ENCODE peak calls at places on chromosome 22, in ten cellular contexts. G is lung, S is Calu3, E is pancreas, X is endodermal cell, A is GM13976, T is Panc1, Q is left ventricle myocardium inferior, P is D721Med, L is upper lobe of right lung. M is an unnamed sample.

GRCh38 chr22:41446639-41447434 is at the start of gene TOB2:
- DNase-seq in G (peak), S (peak), E (peak), X (peak), A (peak), T (peak), Q (peak), P (no peak), L (peak), M (peak)

GRCh38 chr22:33397381-33397907 is 339.3 kb upstream of the SYN3 start:
- DNase-seq in G (no peak), S (no peak), E (no peak), X (no peak), A (no peak), T (no peak), Q (no peak), P (no peak), L (no peak), M (no peak)

GRCh38 chr22:41857160-41857859 is 24.4 kb downstream of the SREBF2 start:
- DNase-seq in G (no peak), S (peak), E (no peak), X (peak), A (peak), T (peak), Q (no peak), P (no peak), L (no peak), M (peak)

GRCh38 chr22:17281026-17281809 is 62.0 kb upstream of the ADA2 start:
- DNase-seq in G (peak), S (no peak), E (no peak), X (peak), A (no peak), T (no peak), Q (no peak), P (no peak), L (no peak), M (no peak)

GRCh38 chr22:19887251-19887985 is 32.7 kb upstream of the GNB1L start:
- DNase-seq in G (no peak), S (no peak), E (no peak), X (peak), A (no peak), T (no peak), Q (peak), P (no peak), L (no peak), M (no peak)

GRCh38 chr22:19368876-19369275 is 62.7 kb downstream of the HIRA start:
- DNase-seq in G (no peak), S (no peak), E (no peak), X (no peak), A (no peak), T (no peak), Q (no peak), P (no peak), L (peak), M (no peak)

GRCh38 chr22:20656516-20656901 is 117.4 kb upstream of the SERPIND1 start:
- DNase-seq in G (no peak), S (no peak), E (no peak), X (peak), A (no peak), T (no peak), Q (no peak), P (no peak), L (no peak), M (no peak)

GRCh38 chr22:42947211-42947990 is 67.5 kb downstream of the PACSIN2 start:
- DNase-seq in G (no peak), S (peak), E (peak), X (no peak), A (no peak), T (no peak), Q (peak), P (no peak), L (no peak), M (no peak)

GRCh38 chr22:32144875-32145274 is 14.2 kb downstream of the C22orf42 start:
- DNase-seq in G (no peak), S (no peak), E (no peak), X (no peak), A (no peak), T (no peak), Q (no peak), P (no peak), L (no peak), M (no peak)

GRCh38 chr22:19723165-19723989 is at the start of gene GP1BB:
- DNase-seq in G (no peak), S (peak), E (peak), X (peak), A (peak), T (no peak), Q (peak), P (no peak), L (no peak), M (no peak)

GRCh38 chr22:24200616-24201212 is 19.4 kb downstream of the SUSD2 start:
- DNase-seq in G (no peak), S (peak), E (no peak), X (no peak), A (no peak), T (no peak), Q (no peak), P (no peak), L (no peak), M (peak)

GRCh38 chr22:50107529-50107928 is 17.7 kb downstream of the MOV10L1 start:
- DNase-seq in G (no peak), S (no peak), E (no peak), X (no peak), A (no peak), T (no peak), Q (no peak), P (no peak), L (no peak), M (no peak)

GRCh38 chr22:40419718-40420117 is 49.3 kb downstream of the SGSM3 start:
- DNase-seq in G (no peak), S (no peak), E (no peak), X (no peak), A (no peak), T (no peak), Q (peak), P (no peak), L (no peak), M (no peak)

GRCh38 chr22:33005476-33005875 is 52.7 kb downstream of the SYN3 start:
- DNase-seq in G (no peak), S (no peak), E (no peak), X (no peak), A (no peak), T (no peak), Q (no peak), P (no peak), L (no peak), M (no peak)

GRCh38 chr22:21682385-21683175 is 16.8 kb downstream of the PPIL2 start:
- DNase-seq in G (no peak), S (no peak), E (peak), X (peak), A (no peak), T (no peak), Q (no peak), P (no peak), L (no peak), M (no peak)

GRCh38 chr22:24683671-24684070 is 80.7 kb downstream of the GGT1 start:
- DNase-seq in G (no peak), S (no peak), E (no peak), X (no peak), A (no peak), T (no peak), Q (no peak), P (no peak), L (no peak), M (peak)

GRCh38 chr22:33654173-33654890 is 265.9 kb downstream of the LARGE1 start:
- DNase-seq in G (no peak), S (no peak), E (no peak), X (peak), A (no peak), T (no peak), Q (no peak), P (no peak), L (no peak), M (no peak)

GRCh38 chr22:20619042-20619892 is 111.9 kb downstream of the MED15 start:
- DNase-seq in G (no peak), S (no peak), E (no peak), X (no peak), A (no peak), T (no peak), Q (no peak), P (no peak), L (no peak), M (no peak)

GRCh38 chr22:30743257-30744020 is 48.8 kb downstream of the OSBP2 start:
- DNase-seq in G (no peak), S (no peak), E (no peak), X (no peak), A (no peak), T (no peak), Q (no peak), P (no peak), L (no peak), M (no peak)

GRCh38 chr22:30647536-30647935 is 12.0 kb downstream of the SLC35E4 start:
- DNase-seq in G (no peak), S (no peak), E (no peak), X (no peak), A (no peak), T (no peak), Q (no peak), P (no peak), L (no peak), M (no peak)

GRCh38 chr22:28146401-28147304 is 227.6 kb upstream of the PITPNB start:
- DNase-seq in G (no peak), S (no peak), E (no peak), X (no peak), A (no peak), T (no peak), Q (no peak), P (no peak), L (no peak), M (no peak)

DNA sequence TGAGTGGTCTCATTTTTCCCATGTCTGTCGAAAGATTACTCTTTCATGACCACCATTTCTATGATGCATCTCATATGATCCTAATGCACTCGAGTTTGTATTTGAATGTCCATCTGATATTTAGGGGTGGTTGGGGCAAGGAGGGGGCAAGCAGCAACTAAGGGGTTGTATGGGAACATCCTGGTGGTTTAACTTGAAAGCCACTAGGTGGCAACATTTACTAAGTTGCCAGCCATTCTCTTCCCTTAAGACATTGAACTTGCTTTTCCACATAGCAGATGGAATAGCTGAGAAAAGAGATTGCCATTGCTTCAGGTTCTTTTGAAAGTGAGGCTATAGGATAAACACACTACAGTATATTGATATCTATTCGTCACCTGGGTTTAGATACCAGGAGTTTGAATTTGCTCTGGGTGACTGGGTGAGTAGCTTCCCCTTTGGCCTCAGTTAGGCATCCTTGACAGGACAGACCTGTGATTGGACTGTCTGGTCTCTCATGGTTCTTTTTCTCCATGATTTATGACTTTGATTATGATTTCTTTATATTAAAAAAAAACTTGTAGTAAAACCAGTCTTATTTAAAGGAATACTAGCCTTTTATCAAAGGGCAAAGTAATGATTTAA is 32.4 kb downstream of the NF2 start:
- DNase-seq in G (no peak), S (peak), E (no peak), X (no peak), A (peak), T (no peak), Q (no peak), P (no peak), L (no peak), M (peak)
- TF ChIP-seq CTCF in G (peak), S (peak), E (peak), X (peak), A (peak), T (peak), Q (peak), P (peak), L (peak), M (peak)

DNA sequence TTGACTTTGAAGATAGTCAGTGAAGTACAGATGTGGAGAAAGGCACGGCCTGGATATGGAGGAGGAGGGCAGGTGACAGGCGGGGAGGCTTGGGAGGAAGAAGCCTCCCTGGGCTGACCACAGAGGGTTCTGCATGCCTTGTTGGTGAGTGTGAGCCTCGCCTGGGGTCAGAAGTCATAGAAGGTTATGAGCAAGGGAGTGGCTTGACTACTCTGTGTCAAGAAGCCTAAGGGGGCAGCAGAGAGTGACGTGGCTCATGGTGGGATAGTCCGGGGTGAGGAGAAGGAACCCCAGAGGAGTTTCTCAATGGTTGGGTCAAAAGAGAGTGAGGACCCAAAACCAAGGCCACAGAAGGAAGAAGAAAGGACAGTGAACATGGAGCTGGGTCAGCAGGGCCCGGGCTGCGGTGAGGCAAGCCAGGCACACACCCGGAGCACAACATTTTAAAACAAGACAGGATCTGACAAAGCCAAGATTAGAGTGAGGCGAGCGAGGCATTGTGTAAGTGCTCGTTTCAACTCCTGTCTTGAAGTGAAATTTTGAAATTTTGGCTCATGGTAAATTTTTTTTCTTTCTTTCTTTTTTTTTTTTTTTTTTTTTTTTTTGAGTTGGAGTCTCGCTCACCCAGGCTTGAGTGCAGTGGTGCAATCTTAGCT is 31.9 kb downstream of the PDGFB start:
- DNase-seq in G (no peak), S (peak), E (no peak), X (peak), A (peak), T (peak), Q (no peak), P (no peak), L (peak), M (peak)
- TF ChIP-seq CTCF in G (no peak), S (no peak), E (no peak), X (peak), A (no peak), T (no peak), Q (no peak), P (no peak), L (no peak), M (peak)

GRCh38 chr22:39309364-39309861 is 10.0 kb downstream of the RPL3 start:
- DNase-seq in G (no peak), S (peak), E (no peak), X (peak), A (no peak), T (no peak), Q (no peak), P (no peak), L (no peak), M (no peak)
- TF ChIP-seq CTCF in G (no peak), S (peak), E (no peak), X (peak), A (no peak), T (peak), Q (no peak), P (peak), L (no peak), M (peak)

GRCh38 chr22:29553391-29554224 is at the start of gene THOC5:
- DNase-seq in G (peak), S (peak), E (peak), X (peak), A (peak), T (peak), Q (peak), P (peak), L (peak), M (peak)
- TF ChIP-seq CTCF in G (peak), S (peak), E (peak), X (peak), A (peak), T (peak), Q (peak), P (peak), L (peak), M (peak)

GRCh38 chr22:48968201-48968959 is 859.3 kb downstream of the BRD1 start:
- DNase-seq in G (peak), S (no peak), E (peak), X (peak), A (no peak), T (no peak), Q (peak), P (no peak), L (peak), M (no peak)
- TF ChIP-seq CTCF in G (no peak), S (no peak), E (peak), X (peak), A (no peak), T (peak), Q (no peak), P (no peak), L (peak), M (no peak)

DNA sequence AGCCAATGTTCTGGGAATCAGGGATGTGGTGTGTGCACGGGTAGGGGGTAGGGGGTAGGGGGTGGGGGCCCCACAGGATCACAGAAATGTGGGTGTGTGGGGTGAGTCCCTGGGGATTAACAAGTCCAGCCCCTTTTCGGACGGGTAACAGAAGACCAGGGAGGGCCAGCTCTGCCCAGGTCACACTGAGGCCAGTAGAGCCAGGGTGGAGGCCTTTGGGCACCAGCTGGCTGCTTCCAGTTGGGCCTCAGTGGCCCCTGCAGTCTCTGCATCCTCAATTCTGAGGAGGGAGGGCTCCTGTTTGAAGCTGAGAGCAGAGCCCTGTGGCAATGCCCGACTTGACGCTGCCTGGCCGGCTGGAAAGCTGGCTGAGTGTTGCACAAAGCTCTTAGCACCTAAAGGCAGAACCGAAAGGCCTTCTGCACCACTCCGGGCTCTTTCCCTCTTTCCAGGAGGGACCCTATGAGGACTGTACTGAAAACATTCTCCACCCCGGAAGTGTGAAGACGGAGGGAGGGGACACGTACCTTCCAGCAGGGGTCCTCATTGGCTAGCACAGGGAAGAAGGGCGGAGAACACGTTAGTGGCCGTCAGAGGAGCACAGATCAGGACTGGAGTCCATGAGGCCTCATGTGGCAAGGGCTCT is 120.4 kb downstream of the PHF21B start:
- DNase-seq in G (no peak), S (no peak), E (no peak), X (peak), A (peak), T (no peak), Q (no peak), P (no peak), L (peak), M (no peak)
- TF ChIP-seq CTCF in G (no peak), S (no peak), E (no peak), X (peak), A (no peak), T (no peak), Q (peak), P (no peak), L (no peak), M (no peak)

GRCh38 chr22:35033635-35034296 is 32.2 kb upstream of the ISX start:
- DNase-seq in G (no peak), S (no peak), E (no peak), X (no peak), A (no peak), T (no peak), Q (no peak), P (no peak), L (peak), M (no peak)

GRCh38 chr22:35039625-35040024 is 26.3 kb upstream of the ISX start:
- DNase-seq in G (no peak), S (no peak), E (no peak), X (peak), A (no peak), T (no peak), Q (no peak), P (no peak), L (no peak), M (no peak)

GRCh38 chr22:35032571-35032970 is 33.4 kb upstream of the ISX start:
- DNase-seq in G (no peak), S (no peak), E (no peak), X (no peak), A (no peak), T (no peak), Q (no peak), P (no peak), L (no peak), M (no peak)

GRCh38 chr22:35034963-35035362 is 31.0 kb upstream of the ISX start:
- DNase-seq in G (no peak), S (no peak), E (no peak), X (no peak), A (no peak), T (no peak), Q (no peak), P (no peak), L (no peak), M (no peak)

GRCh38 chr22:35037089-35037488 is 28.9 kb upstream of the ISX start:
- DNase-seq in G (no peak), S (no peak), E (no peak), X (peak), A (no peak), T (no peak), Q (no peak), P (no peak), L (no peak), M (no peak)
- TF ChIP-seq CTCF in G (no peak), S (no peak), E (no peak), X (peak), A (no peak), T (peak), Q (no peak), P (no peak), L (no peak), M (no peak)

DNA sequence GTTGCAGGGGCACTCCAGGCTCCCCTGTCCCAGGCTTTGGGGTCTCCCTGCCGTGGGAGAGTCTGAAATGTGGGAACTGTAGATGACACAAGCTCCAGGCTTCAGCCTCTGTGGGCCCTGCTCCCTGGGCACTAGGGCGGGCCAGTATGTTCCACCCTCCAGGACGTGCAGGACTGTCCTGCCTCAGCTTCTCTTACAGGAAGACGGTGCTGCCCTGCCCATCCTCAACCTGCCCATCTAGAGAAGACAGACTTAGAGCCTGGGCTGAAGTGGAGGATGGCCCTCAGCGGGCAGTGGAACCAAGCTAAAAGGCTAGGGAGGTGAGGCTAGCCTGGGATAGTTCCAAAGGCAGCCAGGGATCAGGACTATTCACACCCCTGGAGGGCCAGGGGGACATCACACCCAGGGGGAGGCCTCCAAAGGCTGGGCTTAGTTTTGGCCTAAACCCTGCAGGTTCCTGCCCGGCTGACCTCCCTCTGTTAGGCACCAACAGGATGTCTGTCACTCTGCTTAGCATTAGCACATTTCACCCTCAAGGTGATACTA is 4.0 kb upstream of the CERK start:
- DNase-seq in G (no peak), S (no peak), E (no peak), X (no peak), A (no peak), T (no peak), Q (no peak), P (no peak), L (no peak), M (no peak)
- TF ChIP-seq CTCF in G (no peak), S (no peak), E (no peak), X (peak), A (no peak), T (no peak), Q (no peak), P (no peak), L (no peak), M (no peak)

M was measured in fibroblast of villous mesenchyme.